ENCODE peak calls at places on chromosomes 16 and 17, in seven cellular contexts. One of them, this sample, is unnamed.

GRCh38 chr16:31006086-31006385 is 4.4 kb downstream of the STX1B start:
- DNase-seq in A549: no peak
- DNase-seq in RWPE1: no peak
- DNase-seq in CD4-positive, alpha-beta memory T cell: no peak
- DNase-seq in colonic mucosa: no peak
- DNase-seq in fibroblast of lung: peak
- DNase-seq in psoas muscle: no peak
- DNase-seq in this sample: no peak

GRCh38 chr17:74177018-74177450 is 26.4 kb upstream of the RPL38 start:
- DNase-seq in psoas muscle: no peak
- DNase-seq in RWPE1: peak
- DNase-seq in CD4-positive, alpha-beta memory T cell: no peak
- DNase-seq in A549: no peak
- DNase-seq in fibroblast of lung: peak
- DNase-seq in colonic mucosa: no peak
- DNase-seq in this sample: peak

GRCh38 chr16:2611499-2611862 is 70.8 kb upstream of the KCTD5 start:
- DNase-seq in CD4-positive, alpha-beta memory T cell: no peak
- DNase-seq in colonic mucosa: no peak
- DNase-seq in RWPE1: no peak
- DNase-seq in psoas muscle: no peak
- DNase-seq in fibroblast of lung: no peak
- DNase-seq in A549: no peak
- DNase-seq in this sample: peak

GRCh38 chr17:47694818-47695663 is 1.1 kb downstream of the TBKBP1 start:
- DNase-seq in CD4-positive, alpha-beta memory T cell: no peak
- DNase-seq in colonic mucosa: peak
- DNase-seq in A549: no peak
- DNase-seq in fibroblast of lung: peak
- DNase-seq in RWPE1: no peak
- DNase-seq in psoas muscle: peak
- DNase-seq in this sample: peak

GRCh38 chr16:87669672-87670071 is 67.4 kb downstream of the JPH3 start:
- DNase-seq in A549: no peak
- DNase-seq in psoas muscle: no peak
- DNase-seq in CD4-positive, alpha-beta memory T cell: no peak
- DNase-seq in colonic mucosa: no peak
- DNase-seq in RWPE1: no peak
- DNase-seq in fibroblast of lung: no peak
- DNase-seq in this sample: no peak

GRCh38 chr16:20850981-20851380 is 44.7 kb downstream of the REXO5 start:
- DNase-seq in A549: no peak
- DNase-seq in fibroblast of lung: no peak
- DNase-seq in RWPE1: no peak
- DNase-seq in CD4-positive, alpha-beta memory T cell: no peak
- DNase-seq in psoas muscle: peak
- DNase-seq in colonic mucosa: no peak
- DNase-seq in this sample: no peak

GRCh38 chr16:49748322-49748721 is 107.6 kb downstream of the ZNF423 start:
- DNase-seq in A549: no peak
- DNase-seq in fibroblast of lung: no peak
- DNase-seq in RWPE1: no peak
- DNase-seq in psoas muscle: no peak
- DNase-seq in CD4-positive, alpha-beta memory T cell: no peak
- DNase-seq in colonic mucosa: no peak
- DNase-seq in this sample: no peak

GRCh38 chr16:24497405-24497804 is 42.0 kb upstream of the RBBP6 start:
- DNase-seq in RWPE1: peak
- DNase-seq in psoas muscle: no peak
- DNase-seq in CD4-positive, alpha-beta memory T cell: no peak
- DNase-seq in fibroblast of lung: no peak
- DNase-seq in A549: no peak
- DNase-seq in colonic mucosa: no peak
- DNase-seq in this sample: no peak

GRCh38 chr16:788399-789126 is at the start of gene CHTF18:
- DNase-seq in CD4-positive, alpha-beta memory T cell: peak
- DNase-seq in RWPE1: peak
- DNase-seq in colonic mucosa: peak
- DNase-seq in A549: peak
- DNase-seq in psoas muscle: peak
- DNase-seq in fibroblast of lung: peak
- DNase-seq in this sample: peak

GRCh38 chr17:58394534-58395223 is 22.7 kb downstream of the RNF43 start:
- DNase-seq in A549: no peak
- DNase-seq in CD4-positive, alpha-beta memory T cell: no peak
- DNase-seq in colonic mucosa: peak
- DNase-seq in fibroblast of lung: no peak
- DNase-seq in RWPE1: no peak
- DNase-seq in psoas muscle: no peak
- DNase-seq in this sample: no peak

GRCh38 chr16:67702130-67702529 is 17.0 kb downstream of the GFOD2 start:
- DNase-seq in CD4-positive, alpha-beta memory T cell: no peak
- DNase-seq in fibroblast of lung: no peak
- DNase-seq in psoas muscle: no peak
- DNase-seq in colonic mucosa: no peak
- DNase-seq in RWPE1: no peak
- DNase-seq in A549: no peak
- DNase-seq in this sample: no peak

GRCh38 chr17:40177275-40177874 is at the start of gene RAPGEFL1:
- DNase-seq in psoas muscle: peak
- DNase-seq in CD4-positive, alpha-beta memory T cell: peak
- DNase-seq in A549: no peak
- DNase-seq in fibroblast of lung: peak
- DNase-seq in colonic mucosa: peak
- DNase-seq in RWPE1: peak
- DNase-seq in this sample: peak

GRCh38 chr17:9529033-9529748 is 46.4 kb downstream of the STX8 start:
- DNase-seq in colonic mucosa: no peak
- DNase-seq in CD4-positive, alpha-beta memory T cell: no peak
- DNase-seq in psoas muscle: no peak
- DNase-seq in RWPE1: peak
- DNase-seq in A549: peak
- DNase-seq in fibroblast of lung: peak
- DNase-seq in this sample: no peak

GRCh38 chr16:86580798-86581185 is 2.4 kb downstream of the FOXL1 start:
- DNase-seq in A549: no peak
- DNase-seq in CD4-positive, alpha-beta memory T cell: no peak
- DNase-seq in fibroblast of lung: no peak
- DNase-seq in colonic mucosa: no peak
- DNase-seq in RWPE1: no peak
- DNase-seq in psoas muscle: no peak
- DNase-seq in this sample: no peak

GRCh38 chr17:15263206-15263579 is 1.9 kb downstream of the PMP22 start:
- DNase-seq in fibroblast of lung: peak
- DNase-seq in colonic mucosa: peak
- DNase-seq in RWPE1: no peak
- DNase-seq in psoas muscle: peak
- DNase-seq in CD4-positive, alpha-beta memory T cell: no peak
- DNase-seq in A549: peak
- DNase-seq in this sample: peak

GRCh38 chr17:50318551-50319310 is 27.2 kb upstream of the XYLT2 start:
- DNase-seq in colonic mucosa: no peak
- DNase-seq in A549: no peak
- DNase-seq in psoas muscle: no peak
- DNase-seq in CD4-positive, alpha-beta memory T cell: no peak
- DNase-seq in RWPE1: peak
- DNase-seq in fibroblast of lung: peak
- DNase-seq in this sample: no peak

GRCh38 chr16:813204-813915 is 12.8 kb upstream of the GNG13 start:
- DNase-seq in psoas muscle: no peak
- DNase-seq in colonic mucosa: no peak
- DNase-seq in CD4-positive, alpha-beta memory T cell: peak
- DNase-seq in A549: no peak
- DNase-seq in RWPE1: peak
- DNase-seq in fibroblast of lung: peak
- DNase-seq in this sample: no peak

GRCh38 chr16:1929105-1929504 is 10.9 kb upstream of the HS3ST6 start:
- DNase-seq in fibroblast of lung: peak
- DNase-seq in A549: peak
- DNase-seq in RWPE1: no peak
- DNase-seq in psoas muscle: no peak
- DNase-seq in CD4-positive, alpha-beta memory T cell: no peak
- DNase-seq in colonic mucosa: peak
- DNase-seq in this sample: no peak

GRCh38 chr17:53032861-53033271 is 789.9 kb upstream of the KIF2B start:
- DNase-seq in A549: peak
- DNase-seq in CD4-positive, alpha-beta memory T cell: no peak
- DNase-seq in colonic mucosa: peak
- DNase-seq in fibroblast of lung: peak
- DNase-seq in psoas muscle: no peak
- DNase-seq in RWPE1: peak
- DNase-seq in this sample: no peak

GRCh38 chr17:18139949-18140348 is 31.4 kb downstream of the MYO15A start:
- DNase-seq in CD4-positive, alpha-beta memory T cell: no peak
- DNase-seq in colonic mucosa: no peak
- DNase-seq in A549: peak
- DNase-seq in psoas muscle: no peak
- DNase-seq in RWPE1: no peak
- DNase-seq in fibroblast of lung: peak
- DNase-seq in this sample: no peak

GRCh38 chr17:8862213-8863056 is 5.0 kb downstream of the PIK3R6 start:
- DNase-seq in fibroblast of lung: no peak
- DNase-seq in colonic mucosa: no peak
- DNase-seq in CD4-positive, alpha-beta memory T cell: no peak
- DNase-seq in RWPE1: peak
- DNase-seq in psoas muscle: no peak
- DNase-seq in A549: no peak
- DNase-seq in this sample: no peak

GRCh38 chr16:70703041-70703834 is 17.4 kb upstream of the MTSS2 start:
- DNase-seq in A549: no peak
- DNase-seq in RWPE1: no peak
- DNase-seq in psoas muscle: peak
- DNase-seq in fibroblast of lung: peak
- DNase-seq in CD4-positive, alpha-beta memory T cell: no peak
- DNase-seq in colonic mucosa: no peak
- DNase-seq in this sample: no peak

GRCh38 chr16:3846087-3846486 is 34.4 kb downstream of the CREBBP start:
- DNase-seq in psoas muscle: no peak
- DNase-seq in colonic mucosa: no peak
- DNase-seq in RWPE1: no peak
- DNase-seq in fibroblast of lung: no peak
- DNase-seq in CD4-positive, alpha-beta memory T cell: no peak
- DNase-seq in A549: no peak
- DNase-seq in this sample: no peak
- H3K27ac ChIP-seq in psoas muscle: no peak
- H3K27ac ChIP-seq in colonic mucosa: no peak
- H3K27ac ChIP-seq in RWPE1: no peak
- H3K27ac ChIP-seq in fibroblast of lung: no peak
- H3K27ac ChIP-seq in CD4-positive, alpha-beta memory T cell: no peak
- H3K27ac ChIP-seq in A549: no peak
- H3K27ac ChIP-seq in this sample: no peak

GRCh38 chr16:53216798-53217197 is 162.0 kb downstream of the CHD9 start:
- DNase-seq in colonic mucosa: no peak
- DNase-seq in CD4-positive, alpha-beta memory T cell: no peak
- DNase-seq in A549: no peak
- DNase-seq in fibroblast of lung: no peak
- DNase-seq in RWPE1: no peak
- DNase-seq in psoas muscle: no peak
- DNase-seq in this sample: no peak

GRCh38 chr16:53212899-53213235 is 158.1 kb downstream of the CHD9 start:
- DNase-seq in psoas muscle: no peak
- DNase-seq in A549: no peak
- DNase-seq in colonic mucosa: no peak
- DNase-seq in fibroblast of lung: no peak
- DNase-seq in RWPE1: no peak
- DNase-seq in CD4-positive, alpha-beta memory T cell: no peak
- DNase-seq in this sample: no peak

GRCh38 chr16:53209489-53209888 is 154.7 kb downstream of the CHD9 start:
- DNase-seq in CD4-positive, alpha-beta memory T cell: no peak
- DNase-seq in colonic mucosa: no peak
- DNase-seq in fibroblast of lung: no peak
- DNase-seq in RWPE1: no peak
- DNase-seq in psoas muscle: no peak
- DNase-seq in A549: no peak
- DNase-seq in this sample: no peak

GRCh38 chr16:53211253-53211652 is 156.5 kb downstream of the CHD9 start:
- DNase-seq in A549: no peak
- DNase-seq in fibroblast of lung: no peak
- DNase-seq in colonic mucosa: no peak
- DNase-seq in RWPE1: no peak
- DNase-seq in CD4-positive, alpha-beta memory T cell: no peak
- DNase-seq in psoas muscle: no peak
- DNase-seq in this sample: no peak

DNA sequence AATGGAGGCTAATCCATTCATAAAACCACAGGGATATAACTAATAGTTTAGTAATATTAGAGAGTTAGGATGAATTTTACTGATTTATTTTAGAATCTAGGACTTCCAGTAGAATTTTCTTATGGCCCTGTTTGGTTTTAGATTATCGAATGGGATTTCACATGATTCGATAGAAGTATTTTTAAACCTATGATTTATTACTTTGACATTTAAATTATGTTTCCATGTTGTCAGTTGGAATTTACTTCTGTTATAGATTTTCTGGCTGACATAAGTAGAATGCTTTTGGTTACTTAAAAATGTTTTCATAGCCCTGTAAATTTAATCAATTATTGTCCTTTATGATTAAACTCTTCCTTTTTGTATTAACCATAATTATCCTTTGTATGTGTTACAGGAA is 158.8 kb downstream of the CHD9 start:
- DNase-seq in CD4-positive, alpha-beta memory T cell: no peak
- DNase-seq in colonic mucosa: no peak
- DNase-seq in RWPE1: no peak
- DNase-seq in fibroblast of lung: no peak
- DNase-seq in psoas muscle: no peak
- DNase-seq in A549: no peak
- DNase-seq in this sample: no peak
- H3K27ac ChIP-seq in CD4-positive, alpha-beta memory T cell: no peak
- H3K27ac ChIP-seq in colonic mucosa: no peak
- H3K27ac ChIP-seq in RWPE1: no peak
- H3K27ac ChIP-seq in fibroblast of lung: no peak
- H3K27ac ChIP-seq in psoas muscle: peak
- H3K27ac ChIP-seq in A549: no peak
- H3K27ac ChIP-seq in this sample: no peak

DNA sequence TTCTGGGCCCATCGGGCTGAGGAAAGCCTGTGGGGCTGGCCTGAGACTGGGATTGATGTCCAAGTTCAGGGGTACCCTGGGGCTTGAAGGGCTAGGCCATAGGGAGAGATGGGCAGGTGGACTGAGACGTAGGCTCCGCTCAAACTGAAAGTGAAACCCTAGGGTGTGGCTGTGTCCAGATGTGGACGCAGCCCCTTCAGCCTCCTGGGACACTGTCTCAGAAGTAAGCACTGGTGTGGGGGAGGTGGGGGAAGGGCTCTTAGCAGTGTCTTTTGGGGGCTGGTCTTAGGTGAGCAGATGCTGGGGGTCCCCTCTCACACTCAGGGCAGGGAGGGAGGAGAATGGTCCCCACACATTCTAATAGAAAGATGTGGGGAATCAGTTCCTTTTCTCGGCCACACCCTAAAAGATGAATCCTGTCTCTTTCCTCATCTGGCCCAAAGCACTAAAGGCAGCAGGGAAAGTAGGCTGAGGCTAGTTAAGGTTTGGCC is 5.5 kb downstream of the FMNL1 start:
- DNase-seq in fibroblast of lung: peak
- DNase-seq in A549: no peak
- DNase-seq in RWPE1: no peak
- DNase-seq in psoas muscle: peak
- DNase-seq in colonic mucosa: peak
- DNase-seq in CD4-positive, alpha-beta memory T cell: no peak
- DNase-seq in this sample: no peak
- H3K27ac ChIP-seq in fibroblast of lung: no peak
- H3K27ac ChIP-seq in A549: peak
- H3K27ac ChIP-seq in RWPE1: peak
- H3K27ac ChIP-seq in psoas muscle: peak
- H3K27ac ChIP-seq in colonic mucosa: peak
- H3K27ac ChIP-seq in CD4-positive, alpha-beta memory T cell: peak
- H3K27ac ChIP-seq in this sample: peak

GRCh38 chr17:13743906-13744305 is 142.2 kb upstream of the HS3ST3A1 start:
- DNase-seq in fibroblast of lung: no peak
- DNase-seq in psoas muscle: no peak
- DNase-seq in CD4-positive, alpha-beta memory T cell: no peak
- DNase-seq in RWPE1: peak
- DNase-seq in A549: no peak
- DNase-seq in colonic mucosa: no peak
- DNase-seq in this sample: no peak
- H3K27ac ChIP-seq in fibroblast of lung: no peak
- H3K27ac ChIP-seq in psoas muscle: no peak
- H3K27ac ChIP-seq in CD4-positive, alpha-beta memory T cell: no peak
- H3K27ac ChIP-seq in RWPE1: no peak
- H3K27ac ChIP-seq in A549: no peak
- H3K27ac ChIP-seq in colonic mucosa: no peak
- H3K27ac ChIP-seq in this sample: no peak